ENCODE peak calls at places on chromosomes 13 and 19, in seven cellular contexts. U, Y, X, D, T, F and W are unnamed samples.

GRCh38 chr19:7251502-7251901 is 42.7 kb downstream of the INSR start:
- DNase-seq in U (no peak), Y (no peak), X (no peak), D (no peak), T (no peak), F (no peak), W (no peak)

GRCh38 chr19:12937243-12938053 is 961 bp upstream of the CALR start:
- DNase-seq in U (no peak), Y (no peak), X (no peak), D (peak; percentile 61), T (no peak), F (peak; percentile 81), W (no peak)

GRCh38 chr19:45451181-45451849 is 16.5 kb upstream of the FOSB start:
- DNase-seq in U (no peak), Y (peak; percentile 47), X (peak; percentile 53), D (peak; percentile 80), T (peak; percentile 63), F (no peak), W (no peak)

GRCh38 chr13:71786815-71787214 is 80.2 kb downstream of the DACH1 start:
- DNase-seq in U (no peak), Y (no peak), X (no peak), D (no peak), T (no peak), F (no peak), W (no peak)

GRCh38 chr19:13095934-13096890 is 6.4 kb downstream of the LYL1 start:
- DNase-seq in U (no peak), Y (no peak), X (no peak), D (no peak), T (no peak), F (peak; percentile 61), W (no peak)

GRCh38 chr19:35347171-35347929 is at the start of gene FFAR1:
- DNase-seq in U (no peak), Y (no peak), X (no peak), D (no peak), T (no peak), F (peak; percentile 47), W (no peak)

GRCh38 chr19:28594737-28595136 is 618.2 kb downstream of the UQCRFS1 start:
- DNase-seq in U (no peak), Y (no peak), X (no peak), D (no peak), T (no peak), F (no peak), W (no peak)

GRCh38 chr19:54136086-54136863 is 1.3 kb upstream of the CNOT3 start:
- DNase-seq in U (no peak), Y (no peak), X (peak; percentile 14), D (no peak), T (no peak), F (peak; percentile 31), W (no peak)

GRCh38 chr13:95527955-95528354 is 24.6 kb upstream of the CLDN10 start:
- DNase-seq in U (no peak), Y (no peak), X (no peak), D (no peak), T (no peak), F (no peak), W (no peak)

GRCh38 chr19:51749979-51750378 is 1.7 kb downstream of the FPR1 start:
- DNase-seq in U (no peak), Y (no peak), X (no peak), D (no peak), T (no peak), F (no peak), W (no peak)

GRCh38 chr13:53743906-53744305 is 715.3 kb downstream of the OLFM4 start:
- DNase-seq in U (no peak), Y (no peak), X (no peak), D (peak; percentile 5), T (no peak), F (no peak), W (no peak)

GRCh38 chr19:44608391-44608821 is 5.0 kb upstream of the IGSF23 start:
- DNase-seq in U (no peak), Y (no peak), X (peak; percentile 50), D (peak; percentile 94), T (no peak), F (no peak), W (peak; percentile 67)

GRCh38 chr13:35908221-35908620 is 223.0 kb downstream of the DCLK1 start:
- DNase-seq in U (no peak), Y (no peak), X (no peak), D (no peak), T (no peak), F (no peak), W (no peak)

GRCh38 chr13:20902438-20903163 is at the start of gene XPO4:
- DNase-seq in U (peak; percentile 59), Y (peak; percentile 83), X (peak; percentile 74), D (peak; percentile 93), T (peak; percentile 70), F (peak; percentile 90), W (no peak)

GRCh38 chr19:54164369-54165068 is 5.0 kb upstream of the LENG1 start:
- DNase-seq in U (no peak), Y (no peak), X (peak; percentile 49), D (peak; percentile 95), T (peak; percentile 10), F (no peak), W (no peak)